ENCODE peak calls at places on chromosome 4, in nine cellular contexts. N is lower lobe of right lung, G is brain microvascular endothelial cell, J is GM23338, L is stomach, P is tibial nerve, V is IMR-90, Y is BJ, T is ascending aorta. M is an unnamed sample.

GRCh38 chr4:76377481-76377901 is 43.5 kb downstream of the CCDC158 start:
- DNase-seq in N (no peak), G (no peak), J (peak; percentile 24), L (no peak), P (no peak), V (no peak), Y (no peak), T (no peak), M (no peak)

GRCh38 chr4:102157984-102158383 is 187.3 kb downstream of the SLC39A8 start:
- DNase-seq in N (no peak), G (no peak), J (no peak), L (no peak), P (no peak), V (no peak), Y (no peak), T (no peak), M (no peak)

GRCh38 chr4:188661502-188661901 is 522.3 kb downstream of the TRIML1 start:
- DNase-seq in N (no peak), G (no peak), J (no peak), L (no peak), P (no peak), V (peak; percentile 48), Y (no peak), T (no peak), M (no peak)

GRCh38 chr4:7721984-7722551 is 217.6 kb downstream of the AFAP1 start:
- DNase-seq in N (no peak), G (peak; percentile 9), J (no peak), L (no peak), P (no peak), V (no peak), Y (no peak), T (no peak), M (no peak)

GRCh38 chr4:95161781-95162469 is 386.8 kb downstream of the UNC5C start:
- DNase-seq in N (no peak), G (no peak), J (no peak), L (no peak), P (no peak), V (no peak), Y (no peak), T (no peak), M (no peak)

GRCh38 chr4:16530688-16531635 is 304.7 kb upstream of the TAPT1 start:
- DNase-seq in N (no peak), G (peak; percentile 12), J (no peak), L (no peak), P (no peak), V (peak; percentile 86), Y (no peak), T (no peak), M (no peak)

GRCh38 chr4:44760142-44760898 is 34.0 kb upstream of the GNPDA2 start:
- DNase-seq in N (no peak), G (peak; percentile 7), J (peak; percentile 60), L (no peak), P (no peak), V (peak; percentile 20), Y (no peak), T (no peak), M (no peak)

GRCh38 chr4:142091085-142091513 is 454.7 kb downstream of the IL15 start:
- DNase-seq in N (no peak), G (peak; percentile 84), J (no peak), L (no peak), P (no peak), V (peak; percentile 97), Y (peak; percentile 91), T (peak; percentile 71), M (no peak)

GRCh38 chr4:98493305-98493704 is 165.1 kb downstream of the TSPAN5 start:
- DNase-seq in N (no peak), G (no peak), J (no peak), L (no peak), P (no peak), V (no peak), Y (no peak), T (no peak), M (no peak)

GRCh38 chr4:166012129-166013078 is 139.4 kb downstream of the TLL1 start:
- DNase-seq in N (no peak), G (no peak), J (no peak), L (no peak), P (no peak), V (no peak), Y (no peak), T (no peak), M (no peak)

GRCh38 chr4:30755306-30755705 is 35.1 kb downstream of the PCDH7 start:
- DNase-seq in N (no peak), G (no peak), J (no peak), L (no peak), P (no peak), V (no peak), Y (no peak), T (no peak), M (no peak)

GRCh38 chr4:15784959-15785634 is 7.0 kb downstream of the CD38 start:
- DNase-seq in N (no peak), G (no peak), J (no peak), L (no peak), P (no peak), V (no peak), Y (no peak), T (no peak), M (no peak)

GRCh38 chr4:146458594-146458993 is 63.1 kb downstream of the SLC10A7 start:
- DNase-seq in N (no peak), G (no peak), J (no peak), L (no peak), P (no peak), V (no peak), Y (no peak), T (no peak), M (no peak)

GRCh38 chr4:184504385-184504784 is 30.0 kb upstream of the IRF2 start:
- DNase-seq in N (no peak), G (no peak), J (no peak), L (no peak), P (no peak), V (no peak), Y (no peak), T (no peak), M (no peak)

GRCh38 chr4:8241895-8242696 is 27.5 kb upstream of the HTRA3 start:
- DNase-seq in N (peak; percentile 88), G (peak; percentile 89), J (peak; percentile 96), L (peak; percentile 85), P (peak; percentile 85), V (peak; percentile 91), Y (peak; percentile 60), T (peak; percentile 91), M (peak; percentile 94)

GRCh38 chr4:142846729-142847606 is 867 bp upstream of the INPP4B start:
- DNase-seq in N (no peak), G (no peak), J (peak; percentile 83), L (peak; percentile 58), P (no peak), V (no peak), Y (no peak), T (peak; percentile 69), M (no peak)

GRCh38 chr4:107854326-107855030 is 29.7 kb downstream of the SGMS2 start:
- DNase-seq in N (no peak), G (no peak), J (no peak), L (no peak), P (no peak), V (peak; percentile 14), Y (peak; percentile 26), T (no peak), M (no peak)

GRCh38 chr4:40736910-40737309 is 12.8 kb upstream of the NSUN7 start:
- DNase-seq in N (no peak), G (no peak), J (peak; percentile 41), L (no peak), P (no peak), V (peak; percentile 22), Y (no peak), T (no peak), M (no peak)

GRCh38 chr4:99324978-99325377 is 3.8 kb upstream of the ADH1B start:
- DNase-seq in N (no peak), G (peak; percentile 6), J (peak; percentile 2), L (peak; percentile 33), P (peak; percentile 48), V (peak; percentile 83), Y (peak; percentile 63), T (peak; percentile 83), M (peak; percentile 80)

GRCh38 chr4:66052426-66052825 is 382.1 kb upstream of the EPHA5 start:
- DNase-seq in N (no peak), G (no peak), J (no peak), L (no peak), P (no peak), V (no peak), Y (no peak), T (no peak), M (no peak)

DNA sequence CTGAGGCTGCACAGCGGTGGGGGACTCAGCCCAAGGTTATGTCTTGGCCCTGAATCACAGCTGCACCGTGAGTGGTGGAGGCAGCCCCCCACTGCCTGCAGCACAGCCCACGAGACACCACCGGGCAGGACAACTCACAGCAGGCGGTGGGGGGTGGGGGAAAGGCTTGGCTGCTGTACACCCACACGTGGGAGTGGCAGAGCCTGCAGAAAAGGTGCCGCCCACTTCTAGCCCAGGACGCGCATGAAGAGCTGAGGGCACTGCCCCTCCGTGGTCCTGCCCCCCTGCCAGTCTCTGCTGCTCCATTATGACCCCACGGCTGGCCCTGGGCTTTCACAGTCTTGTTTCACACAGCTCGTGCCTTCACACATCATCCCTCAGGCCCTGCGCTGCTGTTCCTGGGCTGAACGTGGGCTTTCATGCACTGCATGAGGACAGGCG is 40.8 kb downstream of the FGFRL1 start:
- DNase-seq in N (no peak), G (no peak), J (no peak), L (peak; percentile 24), P (no peak), V (no peak), Y (no peak), T (no peak), M (no peak)
- H3K27me3 ChIP-seq in N (peaks cover 51% of the 10 kb centered on the region), G (peaks cover 23% of the 10 kb centered on the region), J (no peaks in the 10 kb centered on the region), L (peaks cover 8% of the 10 kb centered on the region), P (peaks cover 45% of the 10 kb centered on the region), V (peaks cover 36% of the 10 kb centered on the region), Y (peaks cover 19% of the 10 kb centered on the region), T (peaks cover 8% of the 10 kb centered on the region), M (peaks cover 72% of the 10 kb centered on the region)

DNA sequence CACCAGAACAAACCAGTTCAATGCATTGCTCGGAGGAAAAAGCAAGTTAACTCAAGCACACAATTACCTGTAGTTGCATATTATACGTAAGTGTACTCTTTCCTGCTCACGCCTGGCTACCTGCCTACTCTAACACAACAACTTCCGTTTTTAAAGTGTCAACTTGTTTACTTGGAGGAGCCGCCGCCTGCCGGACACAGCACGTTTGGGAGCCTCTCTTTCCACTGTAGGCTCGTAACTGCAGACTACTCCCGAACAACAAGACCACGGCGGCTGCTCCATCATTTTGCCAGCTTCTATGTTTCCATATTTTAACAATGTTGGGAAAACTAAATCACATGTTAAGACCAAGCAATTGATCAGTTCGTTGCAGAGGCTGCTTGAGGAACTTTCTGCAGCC is 882 bp downstream of the MTNR1A start:
- DNase-seq in N (no peak), G (peak; percentile 16), J (peak; percentile 76), L (peak; percentile 36), P (no peak), V (no peak), Y (no peak), T (no peak), M (no peak)
- H3K4me3 ChIP-seq in N (peak overlapping the region; percentile 40), G (peak overlapping the region; percentile 54), J (peak overlapping the region; percentile 63), L (peak overlapping the region; percentile 39), P (peak overlapping the region; percentile 27), V (no peak overlapping the region), Y (no peak overlapping the region), T (no peak overlapping the region), M (no peak overlapping the region)

GRCh38 chr4:3118281-3118680 is 43.8 kb downstream of the HTT start:
- DNase-seq in N (no peak), G (no peak), J (no peak), L (no peak), P (no peak), V (no peak), Y (no peak), T (no peak), M (no peak)
- TF ChIP-seq CTCF in N (no peak), G (no peak), J (no peak), L (no peak), P (no peak), V (no peak), Y (no peak), T (no peak), M (no peak)

GRCh38 chr4:81032174-81032551 is 1.7 kb downstream of the BMP3 start:
- DNase-seq in N (no peak), G (no peak), J (peak; percentile 41), L (no peak), P (no peak), V (no peak), Y (no peak), T (no peak), M (no peak)
- H3K27me3 ChIP-seq in N (peaks cover 39% of the 10 kb centered on the region), G (peaks cover 32% of the 10 kb centered on the region), J (peaks cover 70% of the 10 kb centered on the region), L (peaks cover 10% of the 10 kb centered on the region), P (peaks cover 54% of the 10 kb centered on the region), V (peaks cover 60% of the 10 kb centered on the region), Y (peaks cover 25% of the 10 kb centered on the region), T (no peaks in the 10 kb centered on the region), M (peaks cover 46% of the 10 kb centered on the region)